ENCODE peak calls at places on chromosomes 3 and 15, in four cellular contexts. E is AG04449, Z is sigmoid colon, Y is choroid plexus epithelial cell. I is an unnamed sample.

GRCh38 chr3:13308406-13308805 is 111.7 kb downstream of the NUP210 start:
- DNase-seq in E (no peak), Z (no peak), Y (peak; percentile 73), I (peak; percentile 13)

GRCh38 chr3:129378949-129379348 is 49.5 kb downstream of the EFCAB12 start:
- DNase-seq in E (no peak), Z (no peak), Y (no peak), I (peak; percentile 44)

GRCh38 chr15:83783227-83783626 is 129.3 kb downstream of the ADAMTSL3 start:
- DNase-seq in E (no peak), Z (no peak), Y (no peak), I (no peak)

GRCh38 chr15:25106209-25106608 is 151.4 kb downstream of the SNRPN start:
- DNase-seq in E (no peak), Z (no peak), Y (no peak), I (no peak)

GRCh38 chr3:61565569-61565968 is 4.2 kb downstream of the PTPRG start:
- DNase-seq in E (no peak), Z (no peak), Y (no peak), I (no peak)

GRCh38 chr3:194091141-194091540 is 44.8 kb upstream of the HES1 start:
- DNase-seq in E (no peak), Z (no peak), Y (peak; percentile 80), I (peak; percentile 59)

GRCh38 chr3:157438371-157438735 is 1.7 kb downstream of the PTX3 start:
- DNase-seq in E (no peak), Z (no peak), Y (peak; percentile 55), I (no peak)

GRCh38 chr15:63933522-63933921 is 99.8 kb upstream of the HERC1 start:
- DNase-seq in E (no peak), Z (no peak), Y (no peak), I (no peak)

GRCh38 chr3:145952541-145952940 is 208.4 kb downstream of the PLOD2 start:
- DNase-seq in E (peak; percentile 86), Z (no peak), Y (peak; percentile 50), I (peak; percentile 43)

GRCh38 chr3:30500666-30501399 is 105.6 kb upstream of the TGFBR2 start:
- DNase-seq in E (no peak), Z (no peak), Y (no peak), I (no peak)
- TF ChIP-seq CTCF in E (no peak), Z (no peak), Y (no peak), I (no peak)

GRCh38 chr3:120419797-120420196 is 31.0 kb downstream of the FSTL1 start:
- DNase-seq in E (no peak), Z (peak; percentile 79), Y (no peak), I (no peak)
- H3K4me3 ChIP-seq in E (no peak overlapping the region), Z (no peak overlapping the region), Y (no peak overlapping the region), I (no peak overlapping the region)

GRCh38 chr3:184582583-184582982 is 21.0 kb downstream of the EPHB3 start:
- DNase-seq in E (no peak), Z (peak; percentile 86), Y (peak; percentile 61), I (peak; percentile 50)

GRCh38 chr3:184582998-184583344 is 21.4 kb downstream of the EPHB3 start:
- DNase-seq in E (no peak), Z (no peak), Y (no peak), I (no peak)

GRCh38 chr3:184583345-184584000 is 21.9 kb downstream of the EPHB3 start:
- DNase-seq in E (no peak), Z (no peak), Y (no peak), I (no peak)

GRCh38 chr3:184585545-184585944 is 24.0 kb downstream of the EPHB3 start:
- DNase-seq in E (no peak), Z (no peak), Y (no peak), I (no peak)

DNA sequence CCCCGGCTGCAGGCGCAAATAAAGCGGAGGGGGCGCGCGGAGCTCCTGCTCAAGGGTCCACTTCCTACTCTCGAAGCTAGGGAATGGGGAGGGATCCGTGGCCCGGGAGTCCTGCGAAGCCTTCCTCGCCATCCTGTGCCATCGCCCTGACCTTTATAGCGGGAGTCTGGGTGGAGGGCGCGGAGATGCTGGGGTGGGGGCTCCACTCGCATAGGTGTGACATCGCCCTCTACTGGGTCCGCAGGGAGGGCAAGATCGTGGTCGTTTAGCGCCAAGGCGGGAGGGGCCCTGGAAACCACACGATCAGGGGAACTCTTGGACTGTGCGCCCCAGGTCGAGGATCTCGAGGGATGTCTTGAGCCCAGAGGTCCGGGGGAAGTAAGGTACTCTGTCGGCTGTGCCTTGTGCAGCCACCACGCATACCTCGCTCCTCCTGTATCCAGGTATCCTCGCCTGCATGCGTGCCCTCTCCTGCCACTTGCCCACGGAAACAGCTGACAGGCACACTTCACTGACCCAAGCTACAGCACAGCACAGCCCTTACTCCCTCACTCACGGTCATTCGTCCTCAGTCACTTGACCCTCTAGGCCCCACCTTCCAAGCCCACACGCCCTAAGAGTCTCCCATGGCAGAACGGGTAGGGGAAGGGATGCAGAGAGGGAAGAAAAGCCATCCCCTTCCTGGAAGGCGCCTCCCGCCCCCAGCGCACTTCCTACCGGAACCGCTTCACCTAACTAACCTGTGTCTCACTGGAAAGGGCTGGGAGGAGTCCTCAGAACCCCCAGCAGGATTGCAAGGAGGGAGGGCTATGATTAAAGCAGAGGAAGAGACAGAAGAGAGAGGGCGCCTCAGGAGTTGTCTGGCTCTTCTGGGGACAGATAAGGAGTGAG is 22.7 kb downstream of the EPHB3 start:
- DNase-seq in E (no peak), Z (no peak), Y (no peak), I (no peak)
- TF ChIP-seq CTCF in E (peak; percentile 9), Z (peak; percentile 24), Y (peak; percentile 41), I (peak; percentile 23)

GRCh38 chr3:72488736-72489030 is 359.6 kb downstream of the SHQ1 start:
- DNase-seq in E (no peak), Z (no peak), Y (peak; percentile 44), I (peak; percentile 36)

GRCh38 chr3:72485649-72486048 is 362.6 kb downstream of the SHQ1 start:
- DNase-seq in E (no peak), Z (no peak), Y (peak; percentile 31), I (no peak)

GRCh38 chr3:72487946-72488735 is 360.1 kb downstream of the SHQ1 start:
- DNase-seq in E (no peak), Z (no peak), Y (peak; percentile 76), I (peak; percentile 66)

GRCh38 chr3:72489916-72490315 is 358.3 kb downstream of the SHQ1 start:
- DNase-seq in E (no peak), Z (no peak), Y (no peak), I (no peak)

DNA sequence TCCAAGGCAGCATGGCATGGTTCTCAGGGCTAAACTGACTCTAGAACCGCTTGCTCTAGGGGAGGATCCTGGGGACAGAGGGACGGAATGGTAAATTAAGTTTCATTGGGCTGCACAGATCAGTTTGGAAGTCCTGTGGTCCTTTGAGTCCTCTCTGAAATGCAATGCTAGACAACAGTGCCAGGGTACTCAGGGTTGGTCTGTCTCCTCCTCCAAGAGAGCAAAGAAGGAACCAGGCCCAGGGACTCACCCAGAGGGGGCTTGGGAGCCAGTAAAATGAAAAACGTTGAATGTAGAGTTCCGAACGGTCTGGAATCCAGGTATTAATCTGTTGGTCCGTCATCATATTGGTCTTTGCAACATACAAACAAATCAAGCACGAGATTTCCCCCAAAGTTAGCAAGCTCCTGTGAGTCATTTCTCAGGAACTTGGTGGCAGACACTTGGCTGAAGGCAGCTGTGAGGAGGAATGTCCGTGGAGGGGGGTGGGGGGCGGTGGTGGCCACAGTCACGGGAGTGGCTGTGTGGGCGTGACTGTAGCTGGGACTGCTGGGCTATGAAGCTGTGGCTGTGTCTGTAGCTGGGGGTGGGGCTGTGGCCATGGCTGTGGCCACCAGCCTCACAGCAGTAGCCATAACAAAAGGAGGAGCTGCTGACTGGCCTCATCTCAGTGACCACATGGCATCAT is 361.0 kb downstream of the SHQ1 start:
- DNase-seq in E (peak; percentile 60), Z (peak; percentile 79), Y (peak; percentile 86), I (peak; percentile 91)
- H3K4me3 ChIP-seq in E (no peak overlapping the region), Z (no peak overlapping the region), Y (no peak overlapping the region), I (no peak overlapping the region)

DNA sequence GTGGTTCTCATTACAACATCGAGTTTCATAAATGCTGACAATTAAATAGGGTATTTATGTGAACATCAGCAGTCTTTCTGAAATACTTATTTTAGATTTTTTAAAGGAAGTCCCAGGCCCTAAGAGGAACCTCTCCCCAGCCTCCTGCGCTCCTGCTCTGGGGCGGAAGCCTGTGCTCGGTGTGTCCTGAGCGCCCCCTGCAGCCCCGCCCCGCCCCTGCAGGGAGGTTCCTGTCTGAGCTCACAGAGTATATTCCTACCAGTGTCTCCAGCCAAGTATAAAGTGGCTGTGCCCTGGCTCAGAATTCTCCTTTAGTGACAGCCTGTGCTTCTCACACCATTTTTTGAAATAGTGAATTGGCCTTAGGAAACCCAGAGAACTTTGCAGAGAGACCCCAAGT is 567.9 kb downstream of the GOLGA6L6 start:
- DNase-seq in E (no peak), Z (no peak), Y (no peak), I (no peak)
- TF ChIP-seq CTCF in E (no peak), Z (no peak), Y (no peak), I (no peak)

GRCh38 chr15:45117327-45118130 is 3.4 kb downstream of the DUOXA2 start:
- DNase-seq in E (no peak), Z (no peak), Y (no peak), I (no peak)
- H3K4me3 ChIP-seq in E (peak overlapping the region; percentile 18), Z (peak overlapping the region; percentile 37), Y (no peak overlapping the region), I (no peak overlapping the region)

I was measured in fibroblast of villous mesenchyme.